ENCODE peak calls at places on chromosomes 6 and 20, in four cellular contexts. O is IMR-90, N is H1, P is K562. D is an unnamed sample.

GRCh38 chr6:43511824-43512415 is 1.8 kb upstream of the LRRC73 start:
- DNase-seq in O (no peak), N (no peak), P (no peak), D (no peak)

GRCh38 chr6:32576261-32576660 is 13.4 kb downstream of the HLA-DRB1 start:
- DNase-seq in O (no peak), N (no peak), P (no peak), D (no peak)

GRCh38 chr20:6767536-6768227 is at the start of gene BMP2:
- DNase-seq in O (peak; percentile 50), N (no peak), P (peak; percentile 38), D (no peak)

GRCh38 chr6:30707281-30707850 is 9.7 kb downstream of the MDC1 start:
- DNase-seq in O (no peak), N (no peak), P (no peak), D (no peak)

GRCh38 chr6:133502451-133503259 is 261.5 kb downstream of the EYA4 start:
- DNase-seq in O (peak; percentile 94), N (no peak), P (no peak), D (no peak)

GRCh38 chr6:15239606-15240364 is 6.1 kb upstream of the JARID2 start:
- DNase-seq in O (no peak), N (no peak), P (no peak), D (no peak)

GRCh38 chr20:50380697-50381040 is 129.5 kb upstream of the PTPN1 start:
- DNase-seq in O (peak; percentile 65), N (no peak), P (no peak), D (no peak)

GRCh38 chr6:142760152-142760551 is 184.8 kb downstream of the HIVEP2 start:
- DNase-seq in O (peak; percentile 57), N (no peak), P (no peak), D (no peak)

GRCh38 chr6:139439278-139439813 is 64.9 kb upstream of the CITED2 start:
- DNase-seq in O (peak; percentile 66), N (no peak), P (no peak), D (no peak)

GRCh38 chr20:5128886-5129285 is 2.1 kb downstream of the CDS2 start:
- DNase-seq in O (no peak), N (no peak), P (no peak), D (no peak)

GRCh38 chr20:64165866-64166600 is 1.8 kb downstream of the MYT1 start:
- DNase-seq in O (no peak), N (no peak), P (no peak), D (no peak)

GRCh38 chr20:30630761-30631160 is 626.7 kb upstream of the DEFB115 start:
- DNase-seq in O (no peak), N (no peak), P (no peak), D (no peak)

GRCh38 chr6:128305228-128305627 is 215.2 kb downstream of the PTPRK start:
- DNase-seq in O (peak; percentile 72), N (no peak), P (no peak), D (no peak)

GRCh38 chr20:59581983-59582679 is 22.2 kb upstream of the PHACTR3 start:
- DNase-seq in O (no peak), N (no peak), P (no peak), D (no peak)

GRCh38 chr20:63127700-63128364 is 88.1 kb downstream of the YTHDF1 start:
- DNase-seq in O (no peak), N (no peak), P (no peak), D (no peak)

GRCh38 chr6:108896111-108896661 is 48.0 kb downstream of the ARMC2 start:
- DNase-seq in O (peak; percentile 92), N (no peak), P (no peak), D (no peak)

DNA sequence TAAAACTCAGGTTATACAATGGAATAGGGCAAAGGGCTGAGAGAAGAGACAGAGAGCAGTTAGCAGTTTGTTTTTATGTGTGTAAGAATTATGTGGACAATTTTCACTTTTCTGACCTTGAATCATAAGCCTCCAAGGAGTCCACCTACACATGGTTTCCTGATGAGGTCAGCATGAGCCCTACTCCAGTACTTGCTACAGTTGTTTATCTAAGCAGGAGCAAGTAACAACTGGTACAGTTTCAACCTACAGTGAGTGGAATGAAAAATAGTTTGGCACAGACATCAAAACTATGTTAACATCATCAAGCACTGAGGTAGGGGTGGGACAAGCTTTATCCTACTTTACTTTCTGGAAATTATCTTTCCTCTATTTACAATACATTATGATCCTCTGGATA is 426.7 kb upstream of the ID4 start:
- DNase-seq in O (peak; percentile 51), N (no peak), P (no peak), D (no peak)
- TF ChIP-seq CHD1 in O (no peak), N (no peak), P (no peak), D (no peak)

GRCh38 chr6:165602291-165602690 is 60.8 kb downstream of the PDE10A start:
- DNase-seq in O (no peak), N (no peak), P (no peak), D (no peak)

GRCh38 chr6:165605182-165605875 is 57.7 kb downstream of the PDE10A start:
- DNase-seq in O (no peak), N (no peak), P (no peak), D (no peak)

GRCh38 chr6:165606740-165607008 is 56.4 kb downstream of the PDE10A start:
- DNase-seq in O (no peak), N (no peak), P (no peak), D (no peak)

GRCh38 chr6:165611294-165611693 is 51.7 kb downstream of the PDE10A start:
- DNase-seq in O (no peak), N (no peak), P (no peak), D (no peak)

GRCh38 chr6:165605901-165606739 is 56.9 kb downstream of the PDE10A start:
- DNase-seq in O (no peak), N (no peak), P (no peak), D (no peak)
- TF ChIP-seq CHD1 in O (no peak), N (no peak), P (no peak), D (no peak)

GRCh38 chr20:38353298-38353697 is 7.0 kb downstream of the LBP start:
- DNase-seq in O (peak; percentile 18), N (no peak), P (no peak), D (no peak)

GRCh38 chr20:38354227-38354626 is 7.9 kb downstream of the LBP start:
- DNase-seq in O (no peak), N (no peak), P (no peak), D (no peak)

GRCh38 chr20:38358500-38358998 is 12.3 kb downstream of the LBP start:
- DNase-seq in O (no peak), N (no peak), P (no peak), D (no peak)

GRCh38 chr20:38357653-38358207 is 11.4 kb downstream of the LBP start:
- DNase-seq in O (peak; percentile 15), N (no peak), P (peak; percentile 28), D (no peak)

DNA sequence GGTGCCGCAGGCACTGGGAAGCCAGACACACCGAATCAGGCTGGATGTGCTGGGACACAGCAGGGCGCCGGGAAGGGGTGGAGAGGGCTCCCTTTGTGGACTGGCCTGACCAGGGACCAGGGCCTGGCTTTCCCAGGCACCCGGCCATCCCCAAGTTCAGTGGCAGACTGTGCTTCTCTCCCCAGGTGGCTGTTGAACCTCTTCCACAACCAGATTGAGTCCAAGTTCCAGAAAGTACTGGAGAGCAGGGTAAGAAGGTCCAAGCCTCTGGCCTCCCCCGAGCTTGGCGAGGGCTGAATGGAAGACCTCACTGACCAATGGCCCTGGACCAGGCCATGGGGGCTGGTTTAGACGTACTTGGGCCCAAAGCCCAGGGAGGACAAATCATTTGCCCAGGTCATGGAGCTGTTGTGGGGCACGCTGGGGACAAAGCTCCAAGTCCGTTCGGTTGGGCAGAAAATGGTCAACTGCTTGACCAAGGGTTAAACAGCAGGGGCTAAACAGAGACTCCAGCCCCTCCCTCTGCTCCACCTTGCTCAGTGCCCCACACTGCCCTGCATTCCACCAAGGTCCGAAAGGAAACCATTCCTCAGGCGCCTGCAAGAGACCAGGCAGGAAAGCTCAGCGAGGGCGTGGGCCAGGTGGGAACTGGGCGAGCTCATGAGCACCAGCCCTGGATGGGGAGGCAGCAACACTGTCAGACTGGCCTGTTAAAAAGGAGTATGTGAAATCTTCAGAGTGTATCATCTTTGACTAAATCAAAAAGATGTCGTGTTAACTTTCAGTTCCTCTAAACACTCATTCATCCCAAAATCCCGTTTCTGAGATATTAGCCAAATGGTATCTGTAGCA is 9.1 kb downstream of the LBP start:
- DNase-seq in O (no peak), N (no peak), P (no peak), D (no peak)
- TF ChIP-seq CHD1 in O (no peak), N (no peak), P (no peak), D (no peak)

DNA sequence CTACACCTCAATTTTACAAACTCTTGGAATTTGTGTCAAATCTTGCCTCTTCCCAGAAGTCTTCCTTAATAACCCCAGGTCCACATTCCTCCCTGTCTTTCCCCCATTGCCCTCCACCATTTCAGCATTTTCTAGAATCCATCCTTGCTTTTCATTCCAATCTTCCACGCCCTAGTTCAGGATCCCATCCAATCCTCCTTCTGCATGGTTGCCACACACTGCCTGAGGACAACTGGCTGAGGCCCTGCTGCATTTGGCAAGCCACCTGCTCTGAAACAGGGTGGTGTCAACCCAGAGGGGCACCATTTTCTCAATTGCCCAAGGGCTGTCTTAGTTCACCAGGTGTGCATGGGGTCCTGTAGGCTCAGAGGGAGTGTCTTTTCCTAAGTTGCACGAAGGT is 37.9 kb upstream of the RFPL4B start:
- DNase-seq in O (no peak), N (no peak), P (no peak), D (no peak)
- TF ChIP-seq CHD1 in O (no peak), N (no peak), P (no peak), D (no peak)

GRCh38 chr6:149468179-149468578 is 16.6 kb downstream of the ZC3H12D start:
- DNase-seq in O (no peak), N (no peak), P (no peak), D (no peak)

GRCh38 chr6:149470948-149471347 is 13.9 kb downstream of the ZC3H12D start:
- DNase-seq in O (no peak), N (no peak), P (no peak), D (no peak)

GRCh38 chr6:149464411-149464810 is 20.4 kb downstream of the ZC3H12D start:
- DNase-seq in O (no peak), N (no peak), P (no peak), D (no peak)

GRCh38 chr6:149463781-149464180 is 21.0 kb downstream of the ZC3H12D start:
- DNase-seq in O (peak; percentile 59), N (no peak), P (no peak), D (no peak)

GRCh38 chr6:149467265-149467664 is 17.5 kb downstream of the ZC3H12D start:
- DNase-seq in O (no peak), N (no peak), P (no peak), D (no peak)
- TF ChIP-seq CHD1 in O (no peak), N (no peak), P (no peak), D (no peak)

DNA sequence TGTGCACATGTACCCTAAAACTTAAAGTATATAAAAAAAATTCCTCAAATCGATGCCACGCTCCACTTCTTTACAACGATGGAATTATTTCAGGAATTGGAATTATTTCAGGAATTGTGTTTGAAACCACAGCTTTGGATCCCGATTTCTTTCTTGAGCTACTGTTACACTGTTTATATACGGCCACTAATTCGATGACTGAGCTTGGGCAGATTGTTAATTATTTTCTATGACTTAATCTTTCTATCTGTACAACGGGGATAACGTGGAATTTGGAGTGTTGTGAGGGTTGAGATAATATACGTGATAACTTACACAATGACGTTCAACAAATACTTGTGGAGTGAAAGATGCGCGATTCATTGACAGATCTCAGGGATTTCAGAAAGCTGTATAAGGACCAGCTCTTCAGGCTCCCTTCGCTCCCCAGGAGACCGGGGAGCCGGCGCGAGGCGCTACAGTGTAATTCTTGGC is 171.3 kb downstream of the SLC16A10 start:
- DNase-seq in O (no peak), N (no peak), P (no peak), D (no peak)
- TF ChIP-seq CHD1 in O (no peak), N (peak; percentile 78), P (no peak), D (no peak)

D was measured in GM12878.